ENCODE peak calls at places on chromosome 1, in nine cellular contexts. C is lower leg skin, H is neural progenitor cell, K is aorta, Q is mammary epithelial cell, U is neuronal stem cell, X is psoas muscle, Y is astrocyte of the cerebellum, N is lung. W is an unnamed sample.

GRCh38 chr1:153262462-153263157 is 3.1 kb downstream of the LORICRIN start:
- DNase-seq in K (no peak), Q (no peak), X (no peak), U (no peak), C (no peak), N (no peak), H (no peak), Y (no peak), W (no peak)

GRCh38 chr1:151267760-151268159 is 13.2 kb downstream of the PSMD4 start:
- DNase-seq in Q (peak), K (no peak), C (no peak), Y (no peak), N (no peak), U (no peak), H (no peak), X (no peak), W (no peak)

GRCh38 chr1:173134029-173134428 is 73.1 kb downstream of the TNFSF4 start:
- DNase-seq in N (no peak), K (no peak), H (no peak), Q (no peak), X (no peak), U (no peak), C (no peak), Y (peak), W (no peak)

GRCh38 chr1:66598670-66599069 is 64.7 kb downstream of the SGIP1 start:
- DNase-seq in H (no peak), X (no peak), N (no peak), K (no peak), C (no peak), Y (peak), U (no peak), Q (peak), W (no peak)

GRCh38 chr1:182620924-182621585 is 16.9 kb upstream of the RGS16 start:
- DNase-seq in C (no peak), N (no peak), H (no peak), Q (no peak), X (no peak), K (no peak), U (no peak), Y (no peak), W (no peak)

GRCh38 chr1:17232759-17233661 is 15.9 kb upstream of the PADI3 start:
- DNase-seq in U (no peak), C (no peak), H (no peak), K (no peak), Q (peak), N (no peak), Y (peak), X (no peak), W (no peak)

GRCh38 chr1:180937624-180938225 is 25.0 kb downstream of the KIAA1614 start:
- DNase-seq in Q (no peak), X (no peak), Y (no peak), C (no peak), U (no peak), K (no peak), N (no peak), H (no peak), W (no peak)

GRCh38 chr1:57620589-57620988 is 196.7 kb upstream of the DAB1 start:
- DNase-seq in H (no peak), N (no peak), X (no peak), Y (no peak), C (no peak), K (no peak), U (no peak), Q (no peak), W (no peak)

GRCh38 chr1:61133048-61134019 is 51.0 kb downstream of the NFIA start:
- DNase-seq in Y (no peak), U (no peak), N (no peak), K (no peak), Q (no peak), C (no peak), H (no peak), X (no peak), W (no peak)

GRCh38 chr1:192980856-192981255 is 78.3 kb downstream of the UCHL5 start:
- DNase-seq in Y (no peak), Q (no peak), X (no peak), K (no peak), C (no peak), H (no peak), U (no peak), N (no peak), W (no peak)

GRCh38 chr1:99682291-99682751 is 36.4 kb downstream of the PALMD start:
- DNase-seq in C (no peak), Y (peak), N (no peak), X (no peak), Q (peak), U (no peak), H (no peak), K (no peak), W (no peak)

GRCh38 chr1:25064465-25065238 is 134.6 kb upstream of the RUNX3 start:
- DNase-seq in Y (no peak), Q (no peak), X (no peak), C (no peak), H (no peak), K (peak), N (no peak), U (no peak), W (no peak)

GRCh38 chr1:180627411-180627810 is 4.4 kb upstream of the XPR1 start:
- DNase-seq in N (no peak), Q (no peak), Y (no peak), C (no peak), U (no peak), X (no peak), K (no peak), H (no peak), W (no peak)

GRCh38 chr1:109433322-109433721 is 7.1 kb upstream of the PSMA5 start:
- DNase-seq in X (no peak), K (no peak), Y (no peak), H (no peak), Q (no peak), U (no peak), C (no peak), N (no peak), W (no peak)

GRCh38 chr1:109201123-109201703 is 12.5 kb upstream of the SARS1 start:
- DNase-seq in U (peak), Y (peak), Q (peak), H (peak), X (peak), K (no peak), C (no peak), N (peak), W (no peak)

GRCh38 chr1:183585038-183585437 is 5.2 kb downstream of the NCF2 start:
- DNase-seq in C (no peak), N (no peak), X (no peak), Y (no peak), U (no peak), K (no peak), Q (peak), H (no peak), W (no peak)

GRCh38 chr1:211520641-211521040 is 28.7 kb upstream of the RD3 start:
- DNase-seq in Q (no peak), H (no peak), U (no peak), X (no peak), N (no peak), Y (no peak), C (no peak), K (no peak), W (no peak)

GRCh38 chr1:147760481-147761260 is at the start of gene GJA5:
- DNase-seq in Q (peak), Y (no peak), H (no peak), K (no peak), N (no peak), X (no peak), C (no peak), U (no peak), W (no peak)

GRCh38 chr1:41981796-41982195 is 63.1 kb upstream of the HIVEP3 start:
- DNase-seq in U (no peak), N (no peak), Y (no peak), K (no peak), Q (no peak), C (no peak), X (no peak), H (no peak), W (no peak)

GRCh38 chr1:12098786-12099185 is 35.7 kb downstream of the TNFRSF8 start:
- DNase-seq in H (no peak), Q (no peak), N (no peak), K (no peak), X (no peak), C (no peak), Y (no peak), U (no peak), W (no peak)

GRCh38 chr1:240312872-240313271 is 221.2 kb downstream of the FMN2 start:
- DNase-seq in H (no peak), Q (no peak), C (no peak), X (no peak), K (no peak), Y (no peak), N (no peak), U (no peak), W (no peak)

GRCh38 chr1:215523128-215523861 is 43.8 kb upstream of the KCTD3 start:
- DNase-seq in H (no peak), U (no peak), Y (no peak), X (no peak), Q (no peak), N (no peak), C (no peak), K (no peak), W (no peak)

GRCh38 chr1:217164403-217164802 is 441.2 kb upstream of the ESRRG start:
- DNase-seq in X (no peak), N (no peak), C (no peak), H (no peak), U (no peak), Q (no peak), K (no peak), Y (no peak), W (no peak)

GRCh38 chr1:26098602-26099001 is 13.0 kb upstream of the PDIK1L start:
- DNase-seq in X (no peak), Y (no peak), N (no peak), Q (no peak), H (no peak), U (no peak), C (no peak), K (no peak), W (no peak)

GRCh38 chr1:198607714-198608113 is 31.1 kb upstream of the PTPRC start:
- DNase-seq in H (no peak), C (no peak), Q (peak), X (no peak), K (no peak), U (no peak), N (no peak), Y (no peak), W (no peak)

GRCh38 chr1:27940297-27940696 is 5.5 kb downstream of the SMPDL3B start:
- DNase-seq in Q (no peak), N (no peak), H (peak), U (no peak), C (peak), K (peak), Y (no peak), X (no peak), W (no peak)

GRCh38 chr1:159468321-159468720 is 28.8 kb downstream of the OR10J1 start:
- DNase-seq in Q (no peak), U (no peak), Y (no peak), H (no peak), N (no peak), K (no peak), X (no peak), C (no peak), W (no peak)

GRCh38 chr1:159469921-159470595 is 30.5 kb downstream of the OR10J1 start:
- DNase-seq in C (no peak), X (no peak), H (no peak), Q (no peak), Y (no peak), U (no peak), N (no peak), K (no peak), W (no peak)

GRCh38 chr1:159459551-159459950 is 20.0 kb downstream of the OR10J1 start:
- DNase-seq in N (no peak), U (no peak), Y (no peak), Q (no peak), K (no peak), C (no peak), X (no peak), H (no peak), W (no peak)

DNA sequence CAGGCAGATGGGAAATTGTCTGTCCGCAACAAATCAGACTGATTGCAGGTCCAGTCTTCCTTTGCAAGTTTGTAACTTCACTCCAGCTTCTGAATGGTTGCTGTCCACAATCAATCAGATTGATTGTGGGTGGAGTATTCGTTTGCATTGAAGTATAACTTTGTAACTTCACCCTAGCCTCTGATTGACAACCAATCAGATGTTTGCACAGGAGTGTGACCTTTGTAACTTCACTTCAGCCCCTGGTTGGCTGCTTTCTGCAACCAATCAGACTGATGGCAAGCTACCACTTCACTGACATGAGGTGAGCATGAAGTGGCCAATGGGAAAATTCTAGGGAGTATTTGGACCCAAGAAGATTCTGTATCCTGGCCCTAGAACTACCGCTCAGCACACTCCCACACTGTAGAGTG is 25.7 kb downstream of the OR10J1 start:
- DNase-seq in N (no peak), U (no peak), Y (no peak), X (no peak), H (no peak), C (no peak), K (no peak), Q (no peak), W (no peak)
- H3K4me3 ChIP-seq in N (no peak), U (no peak), Y (no peak), X (no peak), H (no peak), C (no peak), K (no peak), Q (no peak), W (no peak)

DNA sequence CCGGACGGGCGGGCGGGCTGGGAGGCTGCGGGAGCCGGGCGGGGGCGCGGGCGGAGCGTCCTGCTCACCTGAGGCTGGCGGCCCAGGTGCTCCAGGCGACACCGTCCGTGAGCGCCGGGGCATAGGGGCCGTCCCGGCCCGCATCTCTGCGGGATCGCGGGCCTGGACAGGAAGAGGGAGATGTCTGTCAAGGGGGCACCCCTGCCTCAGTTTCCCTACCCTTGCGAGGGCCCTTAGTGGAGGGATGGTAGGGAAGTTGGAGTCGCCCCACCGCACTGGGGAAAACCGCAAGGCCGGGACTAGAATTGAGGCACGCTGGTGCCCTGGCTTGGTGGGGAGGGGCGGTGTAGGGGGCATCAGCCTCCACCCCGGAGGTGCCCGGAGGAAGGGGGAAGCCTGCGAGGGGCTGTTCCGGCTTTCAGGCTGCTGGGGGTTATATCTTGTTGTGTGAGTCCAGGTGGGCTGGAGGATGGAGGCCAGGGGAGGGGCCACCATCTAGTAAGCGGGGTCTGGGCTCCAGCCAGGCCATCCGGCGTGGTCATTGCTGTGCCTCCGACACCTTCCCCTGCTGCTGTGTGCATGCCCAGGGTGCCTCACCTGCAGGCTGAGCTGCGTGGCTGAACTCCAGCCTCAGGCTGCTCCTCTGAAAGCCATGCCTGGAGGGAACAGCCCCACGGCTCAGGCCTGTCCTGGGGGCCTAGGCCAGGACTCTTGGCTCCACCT is 582 bp downstream of the VWA1 start:
- DNase-seq in N (no peak), H (no peak), C (no peak), U (no peak), Y (no peak), K (no peak), Q (no peak), X (no peak), W (no peak)
- H3K4me3 ChIP-seq in N (peak), H (peak), C (no peak), U (peak), Y (peak), K (peak), Q (no peak), X (peak), W (peak)

GRCh38 chr1:38475624-38476005 is 384.0 kb downstream of the RRAGC start:
- DNase-seq in N (no peak), Y (no peak), H (no peak), U (no peak), K (no peak), C (no peak), X (no peak), Q (no peak), W (no peak)
- H3K4me3 ChIP-seq in N (no peak), Y (no peak), H (peak), U (no peak), K (no peak), C (no peak), X (no peak), Q (no peak), W (no peak)

GRCh38 chr1:207745839-207746767 is 5.8 kb upstream of the CD46 start:
- DNase-seq in C (no peak), K (no peak), N (no peak), X (no peak), Y (no peak), U (no peak), H (no peak), Q (no peak), W (no peak)
- H3K4me3 ChIP-seq in C (no peak), K (no peak), N (no peak), X (no peak), Y (no peak), U (no peak), H (no peak), Q (no peak), W (no peak)

GRCh38 chr1:54080598-54081049 is 27.2 kb downstream of the TCEANC2 start:
- DNase-seq in X (no peak), C (no peak), U (no peak), Q (no peak), H (no peak), N (no peak), K (no peak), Y (no peak), W (no peak)
- H3K4me3 ChIP-seq in X (no peak), C (no peak), U (no peak), Q (no peak), H (no peak), N (no peak), K (no peak), Y (no peak), W (no peak)

DNA sequence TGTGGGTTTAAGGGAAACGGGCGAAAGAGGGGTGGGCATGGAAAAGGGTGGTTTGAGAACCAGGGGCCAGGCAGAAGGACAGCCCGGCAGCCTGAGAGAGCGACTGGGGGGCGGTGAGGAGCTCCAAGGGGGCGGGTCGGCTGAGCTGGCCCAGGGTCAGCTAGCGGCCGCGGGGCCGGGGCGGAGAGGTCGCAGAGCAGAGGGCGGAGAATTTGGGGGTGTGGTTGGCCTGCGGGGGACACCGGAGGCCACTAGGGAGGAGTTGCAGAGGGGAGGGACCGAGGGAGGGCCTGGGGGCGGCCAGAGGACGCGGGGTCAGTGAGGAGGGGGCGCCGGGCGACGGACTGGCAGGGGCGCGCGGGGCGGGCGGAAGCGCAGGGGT is 54.7 kb downstream of the NDUFS5 start:
- DNase-seq in Y (no peak), U (peak), C (no peak), Q (no peak), N (no peak), X (peak), K (no peak), H (peak), W (no peak)
- H3K4me3 ChIP-seq in Y (peak), U (peak), C (no peak), Q (no peak), N (peak), X (peak), K (peak), H (peak), W (peak)

GRCh38 chr1:202112864-202113689 is 9.6 kb upstream of the GPR37L1 start:
- DNase-seq in H (no peak), K (no peak), Y (no peak), U (no peak), N (no peak), X (no peak), Q (peak), C (no peak), W (no peak)
- H3K4me3 ChIP-seq in H (no peak), K (no peak), Y (no peak), U (no peak), N (no peak), X (no peak), Q (no peak), C (no peak), W (no peak)